ENCODE peak calls at places on chromosomes 11 and 22, in five cellular contexts. One of them, this sample, is unnamed.

GRCh38 chr22:36213596-36213995 is 12.0 kb upstream of the APOL4 start:
- DNase-seq in fibroblast of pulmonary artery: no peak
- DNase-seq in colonic mucosa: no peak
- DNase-seq in foreskin fibroblast: no peak
- DNase-seq in brain microvascular endothelial cell: no peak
- DNase-seq in this sample: no peak

GRCh38 chr11:69839516-69839915 is 20.3 kb upstream of the FGF3 start:
- DNase-seq in fibroblast of pulmonary artery: no peak
- DNase-seq in colonic mucosa: no peak
- DNase-seq in foreskin fibroblast: no peak
- DNase-seq in brain microvascular endothelial cell: no peak
- DNase-seq in this sample: no peak

GRCh38 chr22:37303821-37304274 is 21.5 kb downstream of the CYTH4 start:
- DNase-seq in fibroblast of pulmonary artery: peak
- DNase-seq in colonic mucosa: no peak
- DNase-seq in foreskin fibroblast: peak
- DNase-seq in brain microvascular endothelial cell: peak
- DNase-seq in this sample: peak

GRCh38 chr11:101759771-101760450 is 154.9 kb upstream of the CEP126 start:
- DNase-seq in fibroblast of pulmonary artery: peak
- DNase-seq in colonic mucosa: no peak
- DNase-seq in foreskin fibroblast: peak
- DNase-seq in brain microvascular endothelial cell: no peak
- DNase-seq in this sample: peak

GRCh38 chr22:50199836-50200332 is 927 bp upstream of the SELENOO start:
- DNase-seq in fibroblast of pulmonary artery: no peak
- DNase-seq in colonic mucosa: no peak
- DNase-seq in foreskin fibroblast: peak
- DNase-seq in brain microvascular endothelial cell: no peak
- DNase-seq in this sample: no peak

GRCh38 chr11:8288824-8289223 is 25.1 kb upstream of the LMO1 start:
- DNase-seq in fibroblast of pulmonary artery: no peak
- DNase-seq in colonic mucosa: no peak
- DNase-seq in foreskin fibroblast: no peak
- DNase-seq in brain microvascular endothelial cell: no peak
- DNase-seq in this sample: no peak

GRCh38 chr11:113896156-113896879 is 8.3 kb upstream of the HTR3B start:
- DNase-seq in fibroblast of pulmonary artery: peak
- DNase-seq in colonic mucosa: peak
- DNase-seq in foreskin fibroblast: peak
- DNase-seq in brain microvascular endothelial cell: peak
- DNase-seq in this sample: peak

GRCh38 chr11:116901211-116901610 is 63.8 kb upstream of the APOA1 start:
- DNase-seq in fibroblast of pulmonary artery: no peak
- DNase-seq in colonic mucosa: no peak
- DNase-seq in foreskin fibroblast: no peak
- DNase-seq in brain microvascular endothelial cell: no peak
- DNase-seq in this sample: no peak

GRCh38 chr11:9219115-9219514 is 46.0 kb downstream of the DENND5A start:
- DNase-seq in fibroblast of pulmonary artery: peak
- DNase-seq in colonic mucosa: no peak
- DNase-seq in foreskin fibroblast: peak
- DNase-seq in brain microvascular endothelial cell: no peak
- DNase-seq in this sample: peak

GRCh38 chr22:49566693-49567092 is 261.0 kb downstream of the BRD1 start:
- DNase-seq in fibroblast of pulmonary artery: no peak
- DNase-seq in colonic mucosa: no peak
- DNase-seq in foreskin fibroblast: no peak
- DNase-seq in brain microvascular endothelial cell: no peak
- DNase-seq in this sample: no peak

GRCh38 chr11:117315285-117316196 is 515 bp downstream of the BACE1 start:
- DNase-seq in fibroblast of pulmonary artery: no peak
- DNase-seq in colonic mucosa: no peak
- DNase-seq in foreskin fibroblast: peak
- DNase-seq in brain microvascular endothelial cell: no peak
- DNase-seq in this sample: no peak

GRCh38 chr22:41976961-41977566 is 7.8 kb downstream of the SEPTIN3 start:
- DNase-seq in fibroblast of pulmonary artery: no peak
- DNase-seq in colonic mucosa: no peak
- DNase-seq in foreskin fibroblast: peak
- DNase-seq in brain microvascular endothelial cell: no peak
- DNase-seq in this sample: no peak

GRCh38 chr11:76155455-76156232 is 50.7 kb downstream of the WNT11 start:
- DNase-seq in fibroblast of pulmonary artery: no peak
- DNase-seq in colonic mucosa: no peak
- DNase-seq in foreskin fibroblast: no peak
- DNase-seq in brain microvascular endothelial cell: no peak
- DNase-seq in this sample: no peak

GRCh38 chr11:8224711-8225110 is 39.0 kb downstream of the LMO1 start:
- DNase-seq in fibroblast of pulmonary artery: no peak
- DNase-seq in colonic mucosa: no peak
- DNase-seq in foreskin fibroblast: no peak
- DNase-seq in brain microvascular endothelial cell: no peak
- DNase-seq in this sample: no peak

GRCh38 chr11:57330029-57330428 is 5.3 kb upstream of the TNKS1BP1 start:
- DNase-seq in fibroblast of pulmonary artery: no peak
- DNase-seq in colonic mucosa: no peak
- DNase-seq in foreskin fibroblast: no peak
- DNase-seq in brain microvascular endothelial cell: no peak
- DNase-seq in this sample: no peak

GRCh38 chr22:24189249-24190158 is 8.2 kb downstream of the SUSD2 start:
- DNase-seq in fibroblast of pulmonary artery: peak
- DNase-seq in colonic mucosa: peak
- DNase-seq in foreskin fibroblast: peak
- DNase-seq in brain microvascular endothelial cell: peak
- DNase-seq in this sample: peak
- TF ChIP-seq CTCF in fibroblast of pulmonary artery: peak
- TF ChIP-seq CTCF in colonic mucosa: peak
- TF ChIP-seq CTCF in foreskin fibroblast: peak
- TF ChIP-seq CTCF in brain microvascular endothelial cell: peak
- TF ChIP-seq CTCF in this sample: peak

GRCh38 chr11:2975594-2975993 is 16.5 kb downstream of the NAP1L4 start:
- DNase-seq in fibroblast of pulmonary artery: peak
- DNase-seq in colonic mucosa: no peak
- DNase-seq in foreskin fibroblast: peak
- DNase-seq in brain microvascular endothelial cell: peak
- DNase-seq in this sample: peak
- TF ChIP-seq CTCF in fibroblast of pulmonary artery: peak
- TF ChIP-seq CTCF in colonic mucosa: peak
- TF ChIP-seq CTCF in foreskin fibroblast: peak
- TF ChIP-seq CTCF in brain microvascular endothelial cell: peak
- TF ChIP-seq CTCF in this sample: peak

DNA sequence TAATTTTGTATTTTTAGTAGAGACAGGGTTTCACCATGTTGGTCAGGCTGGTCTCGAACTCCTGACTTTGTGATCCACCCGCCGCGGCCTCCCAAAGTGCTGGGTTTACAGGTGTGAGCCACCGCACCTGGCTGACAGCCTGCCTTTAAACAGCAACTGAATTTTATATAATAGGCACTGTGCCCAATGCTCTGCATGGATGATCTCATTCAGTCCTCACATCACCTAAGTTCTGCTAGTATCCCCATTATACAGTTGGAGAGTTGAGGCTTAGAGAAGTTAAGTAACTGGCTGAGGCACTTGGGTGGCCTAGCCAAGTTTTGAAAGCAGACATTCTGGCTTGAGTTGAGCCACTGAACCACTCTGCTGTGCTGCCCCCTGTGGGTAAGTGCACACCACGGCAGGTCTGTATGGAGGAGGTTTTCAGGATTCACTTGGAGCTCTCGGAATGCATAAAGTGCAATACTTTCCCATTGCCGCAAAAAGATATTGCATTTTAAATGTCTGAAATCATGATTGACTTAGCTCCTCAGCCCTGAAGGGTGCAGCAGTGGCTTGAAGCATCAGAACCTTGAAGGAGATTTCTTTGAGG is 112.4 kb downstream of the LDLRAD3 start:
- DNase-seq in fibroblast of pulmonary artery: peak
- DNase-seq in colonic mucosa: peak
- DNase-seq in foreskin fibroblast: peak
- DNase-seq in brain microvascular endothelial cell: peak
- DNase-seq in this sample: peak
- TF ChIP-seq CTCF in fibroblast of pulmonary artery: peak
- TF ChIP-seq CTCF in colonic mucosa: peak
- TF ChIP-seq CTCF in foreskin fibroblast: peak
- TF ChIP-seq CTCF in brain microvascular endothelial cell: peak
- TF ChIP-seq CTCF in this sample: peak

DNA sequence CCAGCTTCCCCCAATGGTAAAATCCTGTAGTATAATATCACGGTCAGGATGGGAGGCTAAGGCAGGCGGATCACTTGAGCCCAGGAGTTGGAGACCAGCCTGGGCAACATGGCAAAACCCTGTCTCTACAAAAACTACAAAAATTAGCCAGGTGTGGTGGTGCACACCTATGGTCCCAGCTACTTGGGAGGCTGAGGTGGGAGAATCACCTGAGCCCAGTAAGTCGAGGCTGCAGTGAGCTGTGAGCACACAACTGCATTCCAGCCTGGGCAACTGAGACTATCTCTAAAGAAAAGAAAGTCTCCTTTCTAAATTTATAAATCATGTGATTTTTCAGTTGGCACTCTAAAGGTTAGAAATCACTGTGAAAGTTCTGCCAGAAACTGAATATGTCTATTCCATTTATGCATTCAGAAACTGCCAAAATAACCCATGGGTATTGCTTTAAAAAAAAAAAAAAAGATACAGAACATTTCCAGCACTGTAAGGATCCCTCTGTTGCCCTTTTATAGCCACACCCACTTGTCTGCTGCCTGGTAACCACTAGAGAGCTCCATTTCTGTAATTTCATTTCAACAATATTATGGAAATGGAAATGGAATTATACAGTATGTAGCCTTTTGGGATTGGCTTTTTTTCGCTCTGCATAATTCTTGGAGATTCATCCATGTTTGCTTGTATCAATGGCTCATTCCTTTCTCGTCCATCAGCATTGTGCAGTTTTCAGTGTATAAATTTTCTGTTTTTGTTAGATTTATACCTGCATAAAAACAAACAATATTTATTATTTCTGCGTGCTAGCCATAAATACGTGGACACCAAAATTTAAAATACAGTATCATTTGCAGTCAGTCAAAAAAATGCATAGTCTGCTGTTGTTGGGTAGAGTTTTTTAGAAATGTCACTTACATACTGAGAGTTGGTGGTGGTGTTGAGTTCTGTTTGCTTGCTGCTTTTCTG is 9.4 kb downstream of the CDC45 start:
- DNase-seq in fibroblast of pulmonary artery: peak
- DNase-seq in colonic mucosa: no peak
- DNase-seq in foreskin fibroblast: peak
- DNase-seq in brain microvascular endothelial cell: peak
- DNase-seq in this sample: peak
- TF ChIP-seq CTCF in fibroblast of pulmonary artery: peak
- TF ChIP-seq CTCF in colonic mucosa: no peak
- TF ChIP-seq CTCF in foreskin fibroblast: no peak
- TF ChIP-seq CTCF in brain microvascular endothelial cell: peak
- TF ChIP-seq CTCF in this sample: peak

This sample was measured in MCF 10A.